ENCODE peak calls at places on chromosome 1, in six cellular contexts. Q, Z, S, E, N and B are unnamed samples.

GRCh38 chr1:192812420-192813209 is 3.8 kb downstream of the RGS2 start:
- DNase-seq in Q (no peak), Z (no peak), S (no peak), E (no peak), N (no peak), B (no peak)

GRCh38 chr1:21869620-21870121 is 57.6 kb downstream of the LDLRAD2 start:
- DNase-seq in Q (no peak), Z (no peak), S (peak; percentile 83), E (peak; percentile 18), N (peak; percentile 75), B (peak; percentile 97)

GRCh38 chr1:22105611-22106207 is 37.2 kb downstream of the WNT4 start:
- DNase-seq in Q (no peak), Z (no peak), S (peak; percentile 38), E (peak; percentile 29), N (no peak), B (peak; percentile 44)

GRCh38 chr1:36248250-36248894 is 24.1 kb downstream of the THRAP3 start:
- DNase-seq in Q (no peak), Z (no peak), S (peak; percentile 30), E (peak; percentile 75), N (peak; percentile 61), B (peak; percentile 67)

GRCh38 chr1:237042892-237043576 is 1.1 kb downstream of the RYR2 start:
- DNase-seq in Q (no peak), Z (no peak), S (no peak), E (no peak), N (no peak), B (no peak)

GRCh38 chr1:25700124-25700523 is 83.5 kb downstream of the MAN1C1 start:
- DNase-seq in Q (no peak), Z (no peak), S (no peak), E (no peak), N (no peak), B (no peak)

GRCh38 chr1:209104646-209105045 is 478.9 kb upstream of the CAMK1G start:
- DNase-seq in Q (no peak), Z (no peak), S (no peak), E (no peak), N (no peak), B (no peak)

GRCh38 chr1:154295408-154296235 is 23.2 kb downstream of the HAX1 start:
- DNase-seq in Q (no peak), Z (no peak), S (no peak), E (peak; percentile 13), N (no peak), B (no peak)

GRCh38 chr1:48817505-48818114 is 40.9 kb upstream of the BEND5 start:
- DNase-seq in Q (no peak), Z (no peak), S (peak; percentile 8), E (peak; percentile 8), N (peak; percentile 53), B (no peak)

GRCh38 chr1:34787461-34788420 is 5.1 kb upstream of the GJA4 start:
- DNase-seq in Q (no peak), Z (no peak), S (no peak), E (no peak), N (no peak), B (no peak)

GRCh38 chr1:245822997-245823396 is 668.2 kb downstream of the KIF26B start:
- DNase-seq in Q (no peak), Z (no peak), S (peak; percentile 36), E (no peak), N (no peak), B (peak; percentile 92)

GRCh38 chr1:107415241-107415640 is 274.4 kb downstream of the NTNG1 start:
- DNase-seq in Q (no peak), Z (no peak), S (no peak), E (no peak), N (no peak), B (no peak)

GRCh38 chr1:102500795-102501194 is 504.1 kb upstream of the OLFM3 start:
- DNase-seq in Q (no peak), Z (no peak), S (no peak), E (no peak), N (no peak), B (no peak)

GRCh38 chr1:102498929-102499328 is 502.2 kb upstream of the OLFM3 start:
- DNase-seq in Q (no peak), Z (no peak), S (no peak), E (no peak), N (no peak), B (no peak)
- H3K4me1 ChIP-seq in Q (no peaks in the 10 kb centered on the region), Z (no peaks in the 10 kb centered on the region), S (no peaks in the 10 kb centered on the region), E (no peaks in the 10 kb centered on the region), N (no peaks in the 10 kb centered on the region), B (no peaks in the 10 kb centered on the region)

DNA sequence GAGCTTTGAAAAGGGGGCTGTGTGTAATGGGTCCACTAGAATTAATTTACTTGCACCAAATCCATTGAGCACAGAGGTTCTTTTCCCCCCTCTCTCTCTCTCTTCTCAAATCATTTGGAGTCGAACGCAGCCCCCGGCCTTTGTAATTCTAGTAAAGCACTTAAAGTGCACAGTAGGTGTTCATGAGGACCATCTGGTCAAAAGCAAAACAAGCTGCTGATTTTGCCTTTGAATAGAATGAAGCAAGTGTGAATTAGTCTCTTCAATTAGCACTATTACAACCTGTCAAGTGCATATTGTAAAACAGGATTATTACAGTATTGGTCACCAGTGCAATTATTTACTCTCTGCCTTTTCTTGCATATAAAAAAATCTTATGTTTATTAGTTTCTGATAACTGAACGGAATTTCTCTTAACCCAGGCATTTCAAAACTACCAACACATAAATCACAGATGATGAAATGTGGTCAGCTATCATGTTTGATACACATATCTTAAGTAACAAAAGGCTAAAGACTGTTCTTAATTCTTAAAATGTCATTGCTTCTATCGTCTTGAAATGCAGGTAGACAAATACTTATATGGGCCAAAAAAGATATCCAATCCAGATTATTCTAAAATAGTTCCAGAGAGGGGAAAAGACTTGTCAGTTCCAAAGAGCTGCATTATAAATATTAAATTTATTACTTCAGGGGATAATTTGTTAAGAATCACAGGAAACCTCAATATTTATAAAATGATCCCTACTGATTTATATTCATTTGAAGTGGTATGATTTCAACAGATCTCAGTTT is 259.6 kb downstream of the FAF1 start:
- DNase-seq in Q (no peak), Z (no peak), S (no peak), E (no peak), N (no peak), B (no peak)
- H3K4me1 ChIP-seq in Q (no peaks in the 10 kb centered on the region), Z (peaks cover 2% of the 10 kb centered on the region), S (peaks cover 13% of the 10 kb centered on the region), E (no peaks in the 10 kb centered on the region), N (peaks cover 6% of the 10 kb centered on the region), B (peaks cover 4% of the 10 kb centered on the region)

GRCh38 chr1:53462213-53462612 is 3.0 kb downstream of the DMRTB1 start:
- DNase-seq in Q (no peak), Z (no peak), S (no peak), E (no peak), N (no peak), B (no peak)

GRCh38 chr1:53460666-53461328 is 1.6 kb downstream of the DMRTB1 start:
- DNase-seq in Q (no peak), Z (no peak), S (no peak), E (no peak), N (no peak), B (no peak)

GRCh38 chr1:53460211-53460634 is 1.0 kb downstream of the DMRTB1 start:
- DNase-seq in Q (no peak), Z (no peak), S (no peak), E (no peak), N (no peak), B (no peak)

GRCh38 chr1:53462769-53463501 is 3.7 kb downstream of the DMRTB1 start:
- DNase-seq in Q (no peak), Z (no peak), S (no peak), E (no peak), N (no peak), B (no peak)

GRCh38 chr1:53461329-53462044 is 2.3 kb downstream of the DMRTB1 start:
- DNase-seq in Q (no peak), Z (no peak), S (no peak), E (no peak), N (no peak), B (no peak)
- H3K4me1 ChIP-seq in Q (no peaks in the 10 kb centered on the region), Z (no peaks in the 10 kb centered on the region), S (no peaks in the 10 kb centered on the region), E (no peaks in the 10 kb centered on the region), N (no peaks in the 10 kb centered on the region), B (no peaks in the 10 kb centered on the region)

DNA sequence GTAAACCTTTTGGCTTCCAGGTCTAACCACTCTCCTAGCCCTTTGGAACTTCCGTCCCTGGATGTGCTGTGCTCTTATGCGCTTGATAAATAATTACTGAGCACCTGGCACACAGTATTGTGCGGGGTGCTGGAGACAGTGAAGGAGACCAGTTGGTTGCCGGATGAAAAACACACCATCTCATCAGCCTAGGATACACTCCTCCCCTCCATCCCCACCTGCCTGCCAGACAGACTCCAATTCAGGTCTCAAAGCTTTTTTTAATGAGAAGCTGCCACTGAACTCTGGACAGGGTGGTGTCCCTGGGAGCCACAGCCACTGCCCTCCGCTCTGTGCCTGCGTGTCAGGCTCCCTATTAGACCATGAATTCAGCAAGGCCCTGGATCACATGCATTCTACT is 9.2 kb downstream of the GNB1 start:
- DNase-seq in Q (no peak), Z (no peak), S (no peak), E (no peak), N (no peak), B (no peak)
- H3K4me1 ChIP-seq in Q (no peaks in the 10 kb centered on the region), Z (peaks cover 40% of the 10 kb centered on the region), S (peaks cover 23% of the 10 kb centered on the region), E (no peaks in the 10 kb centered on the region), N (peaks cover 25% of the 10 kb centered on the region), B (peaks cover 3% of the 10 kb centered on the region)

DNA sequence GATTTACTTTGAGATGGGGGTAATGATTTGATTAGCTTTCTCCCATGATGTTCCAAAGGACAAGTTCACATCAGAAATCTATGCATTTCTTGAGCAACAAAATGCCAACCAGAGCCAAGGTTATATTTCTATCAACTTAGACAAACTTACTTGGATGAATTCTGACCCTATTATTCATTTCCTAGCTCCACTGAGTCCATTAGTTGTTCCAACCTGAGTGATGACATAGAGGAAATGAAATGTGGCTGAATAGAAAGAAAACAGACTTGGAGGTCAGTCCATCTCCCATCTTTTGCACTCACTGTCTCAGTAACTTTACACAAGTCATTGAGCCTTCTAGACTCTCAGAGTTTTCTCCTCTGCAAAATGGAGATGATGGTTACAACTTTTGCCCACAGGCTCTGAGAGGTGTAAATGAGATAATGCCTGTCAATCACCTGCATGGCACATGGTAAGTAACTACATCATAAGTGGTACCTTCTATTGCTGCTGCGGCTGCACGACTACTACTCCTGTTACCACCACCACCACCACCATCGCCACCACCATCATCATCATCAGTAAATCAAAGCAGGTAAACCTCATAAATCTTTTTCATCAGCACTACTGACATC is 98.2 kb downstream of the PTPN14 start:
- DNase-seq in Q (no peak), Z (no peak), S (no peak), E (no peak), N (no peak), B (no peak)
- H3K4me1 ChIP-seq in Q (no peaks in the 10 kb centered on the region), Z (peaks cover 3% of the 10 kb centered on the region), S (peaks cover 56% of the 10 kb centered on the region), E (peaks cover 31% of the 10 kb centered on the region), N (peaks cover 12% of the 10 kb centered on the region), B (peaks cover 48% of the 10 kb centered on the region)

GRCh38 chr1:56550132-56550531 is 29.2 kb downstream of the PLPP3 start:
- DNase-seq in Q (no peak), Z (no peak), S (no peak), E (no peak), N (no peak), B (peak; percentile 34)
- H3K4me1 ChIP-seq in Q (no peaks in the 10 kb centered on the region), Z (peaks cover 39% of the 10 kb centered on the region), S (peaks cover 14% of the 10 kb centered on the region), E (no peaks in the 10 kb centered on the region), N (peaks cover 76% of the 10 kb centered on the region), B (peaks cover 27% of the 10 kb centered on the region)